ENCODE peak calls at places on chromosome 20, in nine cellular contexts. I is mammary epithelial cell, J is pancreas, C is astrocyte, N is epithelial cell of proximal tubule, A is breast epithelium, W is bronchial epithelial cell, K is fibroblast of pulmonary artery, H is K562. T is an unnamed sample.

GRCh38 chr20:35280523-35280922 is 2.6 kb upstream of the MMP24OS start:
- DNase-seq in H (no peak), W (no peak), I (no peak), C (no peak), J (no peak), A (no peak), K (no peak), N (no peak), T (no peak)

GRCh38 chr20:64080013-64080812 is at the start of gene OPRL1:
- DNase-seq in K (peak; percentile 17), W (no peak), I (no peak), A (no peak), J (no peak), C (no peak), H (no peak), N (no peak), T (peak; percentile 68)

GRCh38 chr20:25000268-25000801 is 7.8 kb upstream of the APMAP start:
- DNase-seq in I (peak; percentile 89), H (no peak), C (peak; percentile 68), W (peak; percentile 90), K (peak; percentile 88), A (peak; percentile 90), N (no peak), J (peak; percentile 95), T (no peak)

GRCh38 chr20:32527052-32527446 is 58.1 kb downstream of the NOL4L start:
- DNase-seq in K (no peak), C (no peak), J (no peak), H (no peak), I (no peak), A (no peak), N (no peak), W (no peak), T (no peak)

GRCh38 chr20:309306-309840 is 12.0 kb downstream of the ZCCHC3 start:
- DNase-seq in J (no peak), A (no peak), I (no peak), N (no peak), C (no peak), K (peak; percentile 53), W (no peak), H (no peak), T (no peak)

GRCh38 chr20:10611357-10611756 is 62.4 kb downstream of the JAG1 start:
- DNase-seq in H (peak; percentile 13), K (peak; percentile 65), C (no peak), A (no peak), N (no peak), J (peak; percentile 59), I (peak; percentile 57), W (peak; percentile 44), T (no peak)

GRCh38 chr20:20373046-20373706 is 5.3 kb downstream of the INSM1 start:
- DNase-seq in C (peak; percentile 26), I (peak; percentile 64), A (no peak), K (peak; percentile 12), W (peak; percentile 18), N (no peak), H (no peak), J (no peak), T (no peak)

GRCh38 chr20:49433387-49433786 is 49.1 kb downstream of the KCNB1 start:
- DNase-seq in J (no peak), K (no peak), A (no peak), H (no peak), I (no peak), N (no peak), C (no peak), W (no peak), T (no peak)

DNA sequence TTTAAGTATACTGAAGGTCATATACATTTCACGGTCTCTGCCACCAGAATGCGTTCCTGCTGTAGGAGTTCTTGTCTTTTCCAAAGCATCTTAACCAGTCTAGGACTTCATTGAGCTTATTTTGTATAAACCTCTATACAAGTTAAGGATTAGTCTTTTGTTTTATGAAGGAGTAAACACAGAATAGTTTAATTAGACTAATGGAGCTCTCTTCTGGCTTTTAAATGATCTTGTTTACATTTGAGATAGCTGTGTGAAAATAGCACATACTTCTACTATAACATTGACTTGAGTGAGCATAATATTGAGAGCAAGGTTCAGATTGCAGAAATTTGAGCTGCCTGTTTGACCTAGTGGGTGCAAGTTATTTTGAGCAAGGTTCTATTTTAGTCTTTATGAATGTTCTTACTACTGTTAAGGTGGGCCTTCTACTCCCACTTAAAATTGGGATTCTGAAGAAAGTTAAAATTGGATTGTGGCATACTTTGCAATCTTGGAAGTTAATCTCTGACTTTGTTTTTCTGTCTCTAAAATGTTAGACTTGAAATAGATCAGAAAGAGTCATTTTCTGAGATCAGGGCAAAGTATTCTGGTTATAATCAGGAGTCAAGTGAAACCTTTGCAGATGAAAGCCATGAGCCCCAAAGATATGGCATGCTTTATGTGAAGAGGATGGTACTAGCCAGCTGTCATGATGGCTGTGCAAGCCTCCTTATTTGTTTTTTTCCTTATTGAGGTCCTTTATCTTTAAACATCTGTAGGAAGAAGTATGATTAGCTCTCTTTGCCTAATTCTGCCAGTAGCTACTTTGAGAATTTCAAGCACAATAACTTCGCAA is 41.8 kb downstream of the RPRD1B start:
- DNase-seq in H (no peak), J (no peak), A (no peak), W (no peak), I (no peak), C (peak; percentile 44), N (no peak), K (no peak), T (no peak)
- H3K4me3 ChIP-seq in H (no peak overlapping the region), J (no peak overlapping the region), A (no peak overlapping the region), W (no peak overlapping the region), I (no peak overlapping the region), C (no peak overlapping the region), N (no peak overlapping the region), K (no peak overlapping the region), T (no peak overlapping the region)

GRCh38 chr20:61789329-61789728 is 276.4 kb downstream of the TAF4 start:
- DNase-seq in J (no peak), K (no peak), H (no peak), C (peak; percentile 4), A (peak; percentile 41), N (no peak), W (peak; percentile 77), I (peak; percentile 94), T (no peak)
- H3K4me3 ChIP-seq in J (no peak overlapping the region), K (no peak overlapping the region), H (no peak overlapping the region), C (no peak overlapping the region), A (no peak overlapping the region), N (no peak overlapping the region), W (no peak overlapping the region), I (no peak overlapping the region), T (no peak overlapping the region)

GRCh38 chr20:57698191-57698866 is 11.5 kb downstream of the PMEPA1 start:
- DNase-seq in N (peak; percentile 94), J (no peak), A (peak; percentile 60), C (peak; percentile 99), I (peak; percentile 99), K (peak; percentile 95), H (no peak), W (peak; percentile 100), T (peak; percentile 67)

GRCh38 chr20:57695940-57696339 is 13.9 kb downstream of the PMEPA1 start:
- DNase-seq in H (no peak), N (no peak), C (no peak), J (no peak), A (no peak), W (no peak), K (no peak), I (no peak), T (no peak)

GRCh38 chr20:57697540-57697939 is 12.3 kb downstream of the PMEPA1 start:
- DNase-seq in A (no peak), C (no peak), N (no peak), K (no peak), I (no peak), W (no peak), J (no peak), H (no peak), T (no peak)

GRCh38 chr20:57695012-57695411 is 14.8 kb downstream of the PMEPA1 start:
- DNase-seq in A (peak; percentile 88), J (peak; percentile 74), N (no peak), C (peak; percentile 68), W (peak; percentile 94), I (peak; percentile 94), H (no peak), K (no peak), T (no peak)

GRCh38 chr20:57696401-57696961 is 13.3 kb downstream of the PMEPA1 start:
- DNase-seq in C (no peak), W (no peak), K (no peak), H (no peak), N (no peak), J (no peak), I (no peak), A (no peak), T (no peak)
- H3K4me3 ChIP-seq in C (no peak overlapping the region), W (no peak overlapping the region), K (no peak overlapping the region), H (no peak overlapping the region), N (no peak overlapping the region), J (no peak overlapping the region), I (no peak overlapping the region), A (no peak overlapping the region), T (no peak overlapping the region)

GRCh38 chr20:62921119-62921687 is 5.1 kb downstream of the DIDO1 start:
- DNase-seq in C (peak; percentile 34), A (no peak), K (peak; percentile 57), W (peak; percentile 64), J (no peak), I (peak; percentile 68), H (peak; percentile 43), N (no peak), T (peak; percentile 48)
- H3K4me3 ChIP-seq in C (no peak overlapping the region), A (no peak overlapping the region), K (no peak overlapping the region), W (no peak overlapping the region), J (no peak overlapping the region), I (no peak overlapping the region), H (no peak overlapping the region), N (no peak overlapping the region), T (peak overlapping the region; percentile 18)

DNA sequence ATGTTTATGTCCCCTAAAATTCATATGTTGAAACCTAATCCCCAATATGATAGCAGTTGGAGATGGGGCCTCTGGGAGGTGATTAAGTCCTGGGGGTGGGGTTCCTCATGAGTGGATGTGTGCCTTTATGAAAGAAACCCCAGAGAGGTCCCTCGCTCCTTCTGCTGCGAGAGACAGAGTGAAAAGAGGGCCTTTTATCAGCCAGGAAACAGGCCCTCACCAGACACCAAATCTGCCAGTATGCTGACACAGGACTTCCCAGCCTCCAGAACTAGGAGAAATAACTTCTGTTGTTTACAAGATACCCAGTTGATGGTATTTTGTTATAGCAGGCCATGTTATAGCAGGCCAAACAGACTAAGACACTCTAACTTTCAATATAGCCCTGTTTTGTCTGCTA is 100.9 kb upstream of the NFATC2 start:
- DNase-seq in I (no peak), H (no peak), A (no peak), C (no peak), J (no peak), W (no peak), N (no peak), K (no peak), T (no peak)
- H3K4me3 ChIP-seq in I (no peak overlapping the region), H (no peak overlapping the region), A (no peak overlapping the region), C (no peak overlapping the region), J (no peak overlapping the region), W (no peak overlapping the region), N (no peak overlapping the region), K (no peak overlapping the region), T (no peak overlapping the region)

GRCh38 chr20:46004187-46004586 is 4.5 kb upstream of the MMP9 start:
- DNase-seq in H (no peak), J (no peak), I (no peak), W (no peak), A (no peak), C (no peak), N (no peak), K (no peak), T (no peak)
- H3K4me3 ChIP-seq in H (no peak overlapping the region), J (no peak overlapping the region), I (no peak overlapping the region), W (no peak overlapping the region), A (no peak overlapping the region), C (no peak overlapping the region), N (no peak overlapping the region), K (no peak overlapping the region), T (no peak overlapping the region)